ENCODE peak calls at places on chromosome 20, in seven cellular contexts. One of them, this sample, is unnamed.

GRCh38 chr20:4720977-4721349 is 746 bp upstream of the PRND start:
- DNase-seq in Calu3: no peak
- DNase-seq in foreskin fibroblast: no peak
- DNase-seq in OCI-LY7: no peak
- DNase-seq in fibroblast of mammary gland: no peak
- DNase-seq in osteocyte: no peak
- DNase-seq in cardiac fibroblast: no peak
- DNase-seq in this sample: no peak

GRCh38 chr20:17470521-17470920 is 60.7 kb downstream of the BFSP1 start:
- DNase-seq in fibroblast of mammary gland: no peak
- DNase-seq in Calu3: no peak
- DNase-seq in cardiac fibroblast: no peak
- DNase-seq in OCI-LY7: no peak
- DNase-seq in osteocyte: peak; percentile 44
- DNase-seq in foreskin fibroblast: no peak
- DNase-seq in this sample: no peak

GRCh38 chr20:45953672-45954071 is 18.3 kb downstream of the ZNF335 start:
- DNase-seq in Calu3: no peak
- DNase-seq in cardiac fibroblast: no peak
- DNase-seq in foreskin fibroblast: no peak
- DNase-seq in OCI-LY7: no peak
- DNase-seq in fibroblast of mammary gland: no peak
- DNase-seq in osteocyte: no peak
- DNase-seq in this sample: no peak

GRCh38 chr20:22576733-22577514 is 7.4 kb downstream of the FOXA2 start:
- DNase-seq in fibroblast of mammary gland: no peak
- DNase-seq in cardiac fibroblast: no peak
- DNase-seq in foreskin fibroblast: no peak
- DNase-seq in osteocyte: peak; percentile 80
- DNase-seq in Calu3: no peak
- DNase-seq in OCI-LY7: no peak
- DNase-seq in this sample: no peak

GRCh38 chr20:17558154-17558940 is 11.5 kb upstream of the DSTN start:
- DNase-seq in foreskin fibroblast: peak; percentile 87
- DNase-seq in osteocyte: no peak
- DNase-seq in fibroblast of mammary gland: peak; percentile 88
- DNase-seq in Calu3: peak; percentile 48
- DNase-seq in OCI-LY7: no peak
- DNase-seq in cardiac fibroblast: peak; percentile 91
- DNase-seq in this sample: peak; percentile 93

GRCh38 chr20:25310268-25310920 is 62.5 kb downstream of the PYGB start:
- DNase-seq in cardiac fibroblast: peak; percentile 71
- DNase-seq in fibroblast of mammary gland: peak; percentile 97
- DNase-seq in osteocyte: no peak
- DNase-seq in OCI-LY7: peak; percentile 39
- DNase-seq in Calu3: peak; percentile 35
- DNase-seq in foreskin fibroblast: peak; percentile 96
- DNase-seq in this sample: peak; percentile 97

GRCh38 chr20:36754656-36755222 is 8.8 kb upstream of the NDRG3 start:
- DNase-seq in fibroblast of mammary gland: peak; percentile 82
- DNase-seq in osteocyte: no peak
- DNase-seq in cardiac fibroblast: peak; percentile 87
- DNase-seq in Calu3: peak; percentile 65
- DNase-seq in OCI-LY7: peak; percentile 74
- DNase-seq in foreskin fibroblast: peak; percentile 93
- DNase-seq in this sample: peak; percentile 80

GRCh38 chr20:36043447-36043846 is 75.1 kb downstream of the CNBD2 start:
- DNase-seq in fibroblast of mammary gland: no peak
- DNase-seq in osteocyte: no peak
- DNase-seq in OCI-LY7: no peak
- DNase-seq in cardiac fibroblast: no peak
- DNase-seq in Calu3: no peak
- DNase-seq in foreskin fibroblast: no peak
- DNase-seq in this sample: no peak

GRCh38 chr20:61594198-61594597 is 342.1 kb downstream of the CDH4 start:
- DNase-seq in foreskin fibroblast: no peak
- DNase-seq in OCI-LY7: no peak
- DNase-seq in fibroblast of mammary gland: no peak
- DNase-seq in Calu3: no peak
- DNase-seq in osteocyte: no peak
- DNase-seq in cardiac fibroblast: no peak
- DNase-seq in this sample: no peak

GRCh38 chr20:38805502-38805957 is at the start of gene PPP1R16B:
- DNase-seq in OCI-LY7: peak; percentile 90
- DNase-seq in fibroblast of mammary gland: no peak
- DNase-seq in foreskin fibroblast: peak; percentile 39
- DNase-seq in osteocyte: no peak
- DNase-seq in Calu3: peak; percentile 52
- DNase-seq in cardiac fibroblast: no peak
- DNase-seq in this sample: no peak

GRCh38 chr20:14525439-14525838 is 188.0 kb upstream of the FLRT3 start:
- DNase-seq in cardiac fibroblast: no peak
- DNase-seq in foreskin fibroblast: no peak
- DNase-seq in Calu3: no peak
- DNase-seq in osteocyte: no peak
- DNase-seq in fibroblast of mammary gland: no peak
- DNase-seq in OCI-LY7: no peak
- DNase-seq in this sample: no peak

GRCh38 chr20:5484346-5484745 is 167.6 kb upstream of the PROKR2 start:
- DNase-seq in cardiac fibroblast: no peak
- DNase-seq in OCI-LY7: no peak
- DNase-seq in foreskin fibroblast: no peak
- DNase-seq in fibroblast of mammary gland: no peak
- DNase-seq in osteocyte: no peak
- DNase-seq in Calu3: no peak
- DNase-seq in this sample: no peak

GRCh38 chr20:50242863-50243609 is 52.4 kb downstream of the CEBPB start:
- DNase-seq in osteocyte: no peak
- DNase-seq in fibroblast of mammary gland: no peak
- DNase-seq in OCI-LY7: no peak
- DNase-seq in foreskin fibroblast: no peak
- DNase-seq in cardiac fibroblast: peak; percentile 65
- DNase-seq in Calu3: peak; percentile 99
- DNase-seq in this sample: no peak

GRCh38 chr20:36654506-36654905 is 8.5 kb upstream of the SLA2 start:
- DNase-seq in foreskin fibroblast: no peak
- DNase-seq in fibroblast of mammary gland: no peak
- DNase-seq in osteocyte: no peak
- DNase-seq in OCI-LY7: no peak
- DNase-seq in Calu3: no peak
- DNase-seq in cardiac fibroblast: no peak
- DNase-seq in this sample: no peak

GRCh38 chr20:64113796-64114355 is 6.5 kb upstream of the NPBWR2 start:
- DNase-seq in OCI-LY7: no peak
- DNase-seq in cardiac fibroblast: no peak
- DNase-seq in foreskin fibroblast: no peak
- DNase-seq in fibroblast of mammary gland: no peak
- DNase-seq in Calu3: peak; percentile 3
- DNase-seq in osteocyte: peak; percentile 75
- DNase-seq in this sample: no peak

GRCh38 chr20:11379257-11380011 is 538.3 kb upstream of the BTBD3 start:
- DNase-seq in foreskin fibroblast: peak; percentile 5
- DNase-seq in fibroblast of mammary gland: no peak
- DNase-seq in Calu3: no peak
- DNase-seq in OCI-LY7: no peak
- DNase-seq in osteocyte: no peak
- DNase-seq in cardiac fibroblast: peak; percentile 13
- DNase-seq in this sample: peak; percentile 47

GRCh38 chr20:46743088-46743487 is 33.6 kb downstream of the SLC2A10 start:
- DNase-seq in OCI-LY7: no peak
- DNase-seq in cardiac fibroblast: no peak
- DNase-seq in Calu3: no peak
- DNase-seq in foreskin fibroblast: peak; percentile 10
- DNase-seq in osteocyte: no peak
- DNase-seq in fibroblast of mammary gland: no peak
- DNase-seq in this sample: no peak

GRCh38 chr20:50547956-50548355 is 37.8 kb downstream of the PTPN1 start:
- DNase-seq in cardiac fibroblast: no peak
- DNase-seq in osteocyte: no peak
- DNase-seq in foreskin fibroblast: no peak
- DNase-seq in OCI-LY7: no peak
- DNase-seq in fibroblast of mammary gland: no peak
- DNase-seq in Calu3: no peak
- DNase-seq in this sample: no peak

DNA sequence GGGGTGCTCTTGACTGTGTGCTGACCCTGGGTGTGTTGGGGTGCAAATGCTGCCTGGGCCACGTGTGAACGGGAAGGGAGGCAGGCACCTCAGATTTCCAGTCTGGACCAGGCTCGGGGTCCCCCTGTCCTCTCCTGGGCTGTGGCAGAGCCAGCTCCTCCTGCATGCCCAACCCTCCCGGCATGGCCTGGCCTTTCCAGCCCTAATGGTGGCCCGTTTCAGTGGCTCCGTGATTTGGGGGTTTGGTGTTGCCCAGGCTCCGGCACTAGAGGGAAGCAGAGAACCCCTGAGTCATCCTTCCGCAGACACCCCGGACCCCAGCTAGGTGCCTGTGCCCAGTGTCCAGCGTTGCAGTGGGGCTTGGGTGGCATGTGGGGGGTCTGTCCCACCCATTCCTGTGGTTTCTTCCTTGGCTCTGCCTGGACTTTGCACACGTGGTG is 9.1 kb downstream of the RBM38 start:
- DNase-seq in cardiac fibroblast: no peak
- DNase-seq in fibroblast of mammary gland: no peak
- DNase-seq in osteocyte: no peak
- DNase-seq in OCI-LY7: no peak
- DNase-seq in foreskin fibroblast: no peak
- DNase-seq in Calu3: no peak
- DNase-seq in this sample: no peak
- TF ChIP-seq CTCF in cardiac fibroblast: no peak
- TF ChIP-seq CTCF in fibroblast of mammary gland: no peak
- TF ChIP-seq CTCF in osteocyte: no peak
- TF ChIP-seq CTCF in OCI-LY7: peak; percentile 59
- TF ChIP-seq CTCF in foreskin fibroblast: no peak
- TF ChIP-seq CTCF in Calu3: no peak
- TF ChIP-seq CTCF in this sample: no peak

DNA sequence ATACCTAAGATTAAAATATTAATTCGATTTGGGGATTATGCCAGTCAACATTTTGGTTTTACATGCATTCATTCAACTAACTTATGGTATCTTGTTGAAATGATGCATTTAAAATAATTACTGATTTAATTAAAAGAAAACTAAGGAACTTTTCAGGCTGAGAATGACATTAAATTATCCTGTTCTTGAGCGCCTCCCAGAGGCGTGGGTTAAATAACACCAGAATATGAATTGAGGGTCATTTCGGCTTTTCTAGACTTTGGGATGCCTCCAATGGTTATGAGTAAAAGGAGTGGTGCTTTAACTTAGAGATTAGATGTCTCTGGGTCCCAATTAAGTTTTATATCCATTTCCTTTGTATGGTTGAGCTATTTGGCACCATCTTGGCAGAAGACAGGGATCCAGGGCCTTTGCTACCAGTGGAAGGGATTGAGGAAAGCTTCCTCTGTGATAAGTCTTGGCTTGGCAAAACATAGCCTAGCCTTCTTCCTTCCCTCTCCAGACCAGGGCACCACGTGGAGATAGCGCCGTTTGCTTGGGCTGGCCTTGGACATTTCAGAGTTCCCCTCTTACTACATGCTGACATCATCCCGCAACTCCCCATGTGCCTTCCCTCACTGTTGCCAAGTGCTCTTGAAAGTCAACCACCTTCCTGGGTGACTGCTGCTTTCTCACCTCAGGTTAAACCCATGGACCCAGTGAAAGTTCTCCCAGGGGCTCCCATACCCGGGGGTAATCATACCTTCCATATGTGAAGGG is 28.7 kb downstream of the GNAS start:
- DNase-seq in foreskin fibroblast: peak; percentile 27
- DNase-seq in osteocyte: peak; percentile 56
- DNase-seq in Calu3: no peak
- DNase-seq in OCI-LY7: no peak
- DNase-seq in cardiac fibroblast: no peak
- DNase-seq in fibroblast of mammary gland: no peak
- DNase-seq in this sample: no peak
- TF ChIP-seq CTCF in foreskin fibroblast: peak; percentile 3
- TF ChIP-seq CTCF in osteocyte: peak; percentile 11
- TF ChIP-seq CTCF in Calu3: peak; percentile 9
- TF ChIP-seq CTCF in OCI-LY7: peak; percentile 77
- TF ChIP-seq CTCF in cardiac fibroblast: no peak
- TF ChIP-seq CTCF in fibroblast of mammary gland: peak; percentile 21
- TF ChIP-seq CTCF in this sample: peak; percentile 23

GRCh38 chr20:53707341-53708102 is 113.9 kb upstream of the ZNF217 start:
- DNase-seq in fibroblast of mammary gland: peak; percentile 71
- DNase-seq in Calu3: no peak
- DNase-seq in cardiac fibroblast: peak; percentile 32
- DNase-seq in osteocyte: no peak
- DNase-seq in foreskin fibroblast: peak; percentile 54
- DNase-seq in OCI-LY7: peak; percentile 33
- DNase-seq in this sample: peak; percentile 39

GRCh38 chr20:53706008-53706481 is 112.4 kb upstream of the ZNF217 start:
- DNase-seq in osteocyte: no peak
- DNase-seq in OCI-LY7: no peak
- DNase-seq in Calu3: no peak
- DNase-seq in fibroblast of mammary gland: no peak
- DNase-seq in foreskin fibroblast: peak; percentile 9
- DNase-seq in cardiac fibroblast: no peak
- DNase-seq in this sample: no peak

GRCh38 chr20:53708129-53708968 is 114.7 kb upstream of the ZNF217 start:
- DNase-seq in Calu3: no peak
- DNase-seq in cardiac fibroblast: peak; percentile 22
- DNase-seq in foreskin fibroblast: peak; percentile 63
- DNase-seq in osteocyte: no peak
- DNase-seq in OCI-LY7: peak; percentile 38
- DNase-seq in fibroblast of mammary gland: peak; percentile 64
- DNase-seq in this sample: peak; percentile 96

GRCh38 chr20:53702617-53703016 is 109.0 kb upstream of the ZNF217 start:
- DNase-seq in osteocyte: no peak
- DNase-seq in cardiac fibroblast: no peak
- DNase-seq in OCI-LY7: no peak
- DNase-seq in foreskin fibroblast: no peak
- DNase-seq in Calu3: no peak
- DNase-seq in fibroblast of mammary gland: no peak
- DNase-seq in this sample: no peak

DNA sequence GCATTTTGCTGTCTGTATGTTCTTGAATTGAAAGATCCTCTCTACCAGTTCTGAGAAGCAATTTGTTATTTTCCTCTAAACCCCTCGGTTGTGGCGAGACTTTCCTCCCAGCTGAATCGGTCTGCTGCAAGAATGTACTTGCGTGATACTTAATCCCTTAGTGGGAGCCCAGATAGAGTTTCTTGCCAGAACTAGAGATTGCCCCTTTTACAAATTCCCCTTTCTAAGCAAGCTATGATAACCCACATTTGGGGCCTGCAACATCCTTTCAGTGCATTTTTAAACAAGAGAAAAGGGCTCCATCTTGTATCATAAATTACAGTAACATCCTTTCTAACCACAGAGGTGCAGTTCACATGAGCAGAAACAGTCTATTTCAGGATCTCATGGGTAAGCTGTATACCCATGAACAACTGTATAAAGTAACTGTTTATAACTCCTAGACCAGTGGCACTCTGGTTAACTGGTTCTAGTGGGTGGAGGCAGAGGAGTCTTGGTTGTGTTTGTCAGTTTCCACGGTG is 112.9 kb upstream of the ZNF217 start:
- DNase-seq in osteocyte: no peak
- DNase-seq in OCI-LY7: peak; percentile 58
- DNase-seq in Calu3: no peak
- DNase-seq in foreskin fibroblast: peak; percentile 47
- DNase-seq in fibroblast of mammary gland: no peak
- DNase-seq in cardiac fibroblast: peak; percentile 71
- DNase-seq in this sample: peak; percentile 94
- TF ChIP-seq CTCF in osteocyte: no peak
- TF ChIP-seq CTCF in OCI-LY7: no peak
- TF ChIP-seq CTCF in Calu3: no peak
- TF ChIP-seq CTCF in foreskin fibroblast: no peak
- TF ChIP-seq CTCF in fibroblast of mammary gland: no peak
- TF ChIP-seq CTCF in cardiac fibroblast: no peak
- TF ChIP-seq CTCF in this sample: no peak

GRCh38 chr20:62688855-62689460 is 19.7 kb upstream of the NTSR1 start:
- DNase-seq in fibroblast of mammary gland: no peak
- DNase-seq in foreskin fibroblast: peak; percentile 39
- DNase-seq in osteocyte: no peak
- DNase-seq in Calu3: no peak
- DNase-seq in OCI-LY7: no peak
- DNase-seq in cardiac fibroblast: no peak
- DNase-seq in this sample: no peak
- TF ChIP-seq CTCF in fibroblast of mammary gland: peak; percentile 3
- TF ChIP-seq CTCF in foreskin fibroblast: peak; percentile 16
- TF ChIP-seq CTCF in osteocyte: peak; percentile 23
- TF ChIP-seq CTCF in Calu3: no peak
- TF ChIP-seq CTCF in OCI-LY7: no peak
- TF ChIP-seq CTCF in cardiac fibroblast: no peak
- TF ChIP-seq CTCF in this sample: no peak